ENCODE peak calls at places on chromosomes 12 and 14, in seven cellular contexts. X is RKO; J is T-helper 2 cell; B is ACHN; G is effector memory CD8-positive, alpha-beta T cell; T is heart left ventricle; I is bronchial epithelial cell. H is an unnamed sample.

GRCh38 chr12:7060353-7060954 is at the start of gene C1S:
- DNase-seq in G (no peak), X (peak), B (peak), T (peak), I (peak), J (no peak), H (peak)

GRCh38 chr14:104461676-104462443 is 117.7 kb upstream of the C14orf180 start:
- DNase-seq in J (no peak), B (no peak), T (no peak), I (no peak), G (no peak), X (no peak), H (no peak)

GRCh38 chr12:119883234-119883633 is 6.1 kb upstream of the CIT start:
- DNase-seq in I (no peak), B (no peak), X (no peak), T (no peak), G (no peak), J (no peak), H (no peak)

GRCh38 chr12:538731-539539 is 79.2 kb downstream of the B4GALNT3 start:
- DNase-seq in B (peak), J (peak), T (peak), G (peak), X (peak), I (peak), H (peak)

GRCh38 chr12:71607494-71608330 is 55.9 kb downstream of the ZFC3H1 start:
- DNase-seq in T (no peak), B (no peak), X (no peak), G (no peak), J (no peak), I (no peak), H (no peak)

GRCh38 chr12:111099186-111099585 is 178.8 kb upstream of the MYL2 start:
- DNase-seq in T (no peak), J (no peak), I (no peak), B (no peak), X (no peak), G (no peak), H (no peak)

GRCh38 chr12:127083028-127083949 is 1183.7 kb upstream of the TMEM132C start:
- DNase-seq in X (peak), J (no peak), G (peak), B (peak), T (no peak), I (peak), H (peak)

GRCh38 chr12:132309162-132310086 is 20.0 kb downstream of the GALNT9 start:
- DNase-seq in B (no peak), T (no peak), J (no peak), I (no peak), G (no peak), X (no peak), H (no peak)

GRCh38 chr14:103742499-103743255 is 27.1 kb downstream of the ZFYVE21 start:
- DNase-seq in T (no peak), B (no peak), X (no peak), G (no peak), J (no peak), I (no peak), H (no peak)

GRCh38 chr14:73713804-73714655 is at the start of gene PNMA1:
- DNase-seq in X (peak), J (peak), G (peak), I (peak), B (peak), T (peak), H (peak)

GRCh38 chr14:100903672-100904185 is at the start of gene RTL1:
- DNase-seq in B (no peak), J (no peak), X (no peak), G (no peak), I (no peak), T (no peak), H (no peak)

GRCh38 chr14:102517412-102518062 is 8.0 kb upstream of the ANKRD9 start:
- DNase-seq in I (no peak), T (peak), G (no peak), J (no peak), B (no peak), X (no peak), H (no peak)

GRCh38 chr12:100576311-100577036 is 3.0 kb downstream of the GAS2L3 start:
- DNase-seq in T (no peak), I (peak), G (no peak), J (no peak), X (peak), B (peak), H (peak)

GRCh38 chr12:78970041-78970440 is 105.5 kb downstream of the SYT1 start:
- DNase-seq in B (no peak), J (no peak), G (no peak), X (no peak), T (no peak), I (peak), H (peak)

GRCh38 chr12:93058280-93058679 is 129.2 kb upstream of the EEA1 start:
- DNase-seq in G (no peak), B (no peak), J (no peak), X (no peak), T (no peak), I (no peak), H (no peak)

GRCh38 chr12:105831372-105831771 is 307.4 kb downstream of the NUAK1 start:
- DNase-seq in I (no peak), B (no peak), G (no peak), T (no peak), X (no peak), J (no peak), H (no peak)

GRCh38 chr12:69396041-69396440 is 36.5 kb downstream of the YEATS4 start:
- DNase-seq in B (no peak), I (peak), X (no peak), T (no peak), G (no peak), J (no peak), H (no peak)

GRCh38 chr12:32508626-32509025 is 109.3 kb downstream of the FGD4 start:
- DNase-seq in B (no peak), T (no peak), J (no peak), G (no peak), X (no peak), I (peak), H (no peak)

GRCh38 chr12:86334071-86334470 is 77.9 kb upstream of the MGAT4C start:
- DNase-seq in X (no peak), J (no peak), B (no peak), T (no peak), I (no peak), G (no peak), H (no peak)

GRCh38 chr14:50061664-50062437 is 54.5 kb downstream of the VCPKMT start:
- DNase-seq in J (peak), B (peak), T (peak), I (peak), G (peak), X (no peak), H (peak)

GRCh38 chr14:92463141-92463540 is 50.4 kb upstream of the RIN3 start:
- DNase-seq in J (no peak), B (no peak), X (no peak), G (no peak), I (no peak), T (no peak), H (no peak)

GRCh38 chr12:24488091-24488596 is 460.8 kb downstream of the BCAT1 start:
- DNase-seq in T (no peak), B (peak), J (no peak), X (no peak), G (no peak), I (peak), H (peak)

GRCh38 chr14:65704850-65705249 is 292.3 kb downstream of the FUT8 start:
- DNase-seq in X (peak), G (no peak), T (no peak), B (no peak), I (peak), J (no peak), H (no peak)

GRCh38 chr14:102442241-102443211 is 67.0 kb downstream of the ANKRD9 start:
- DNase-seq in J (no peak), B (no peak), T (no peak), X (peak), I (peak), G (no peak), H (no peak)

GRCh38 chr14:100640481-100641273 is 53.5 kb upstream of the BEGAIN start:
- DNase-seq in I (no peak), J (peak), B (no peak), X (no peak), T (no peak), G (peak), H (no peak)

GRCh38 chr12:79674629-79675028 is 16.1 kb downstream of the PAWR start:
- DNase-seq in T (no peak), G (no peak), B (no peak), I (peak), J (no peak), X (peak), H (peak)

GRCh38 chr12:120669055-120669828 is 17.7 kb upstream of the MLEC start:
- DNase-seq in G (no peak), T (no peak), I (no peak), J (no peak), X (no peak), B (peak), H (peak)

GRCh38 chr12:130826151-130826801 is 12.8 kb downstream of the STX2 start:
- DNase-seq in T (peak), G (peak), X (peak), J (peak), I (no peak), B (peak), H (peak)

GRCh38 chr14:98952595-98953325 is 319.2 kb downstream of the BCL11B start:
- DNase-seq in G (no peak), T (no peak), X (peak), J (no peak), B (peak), I (peak), H (peak)

GRCh38 chr12:108215458-108215857 is 86.4 kb downstream of the WSCD2 start:
- DNase-seq in T (no peak), I (no peak), J (no peak), X (no peak), G (no peak), B (no peak), H (no peak)

GRCh38 chr12:6215932-6216494 is 15.8 kb downstream of the CD9 start:
- DNase-seq in B (peak), T (peak), J (no peak), G (no peak), I (peak), X (peak), H (peak)

GRCh38 chr12:27385756-27386155 is 53.1 kb downstream of the BMAL2 start:
- DNase-seq in T (no peak), I (no peak), J (no peak), B (no peak), X (no peak), G (no peak), H (no peak)

GRCh38 chr14:99759546-99759925 is 33.7 kb upstream of the EML1 start:
- DNase-seq in G (no peak), J (no peak), T (no peak), B (no peak), X (no peak), I (no peak), H (no peak)